ENCODE peak calls at places on chromosomes 3 and 15, in six cellular contexts. U is tibial nerve, I is upper lobe of right lung, S is IMR-90, V is sigmoid colon, M is Panc1. L is an unnamed sample. For H3K36me3 and H3K4me1, the result is how much of the 10 kb centered on the place peaks cover.

GRCh38 chr15:39804026-39804425 is 21.4 kb upstream of the FSIP1 start:
- DNase-seq in U (no peak), M (no peak), V (no peak), I (no peak), S (peak), L (no peak)

GRCh38 chr3:157417247-157417646 is 19.4 kb upstream of the PTX3 start:
- DNase-seq in S (no peak), I (no peak), V (no peak), M (no peak), U (no peak), L (no peak)

GRCh38 chr15:45126535-45127158 is 3.0 kb downstream of the DUOXA1 start:
- DNase-seq in V (no peak), S (peak), U (no peak), I (peak), M (no peak), L (no peak)

GRCh38 chr3:123808812-123809211 is 75.3 kb downstream of the MYLK start:
- DNase-seq in S (no peak), M (no peak), V (no peak), I (no peak), U (no peak), L (no peak)

GRCh38 chr3:88280326-88280725 is 130.6 kb downstream of the C3orf38 start:
- DNase-seq in M (no peak), U (no peak), V (no peak), I (no peak), S (no peak), L (no peak)

GRCh38 chr3:197368821-197369220 is 70.4 kb upstream of the DLG1 start:
- DNase-seq in I (no peak), U (no peak), V (peak), S (no peak), M (no peak), L (no peak)

GRCh38 chr3:30331519-30331918 is 274.9 kb upstream of the TGFBR2 start:
- DNase-seq in S (no peak), V (no peak), I (no peak), M (no peak), U (no peak), L (no peak)

GRCh38 chr15:73741401-73741836 is 11.7 kb downstream of the INSYN1 start:
- DNase-seq in S (no peak), M (no peak), U (no peak), V (no peak), I (no peak), L (no peak)

GRCh38 chr3:123100192-123100776 is 33.5 kb downstream of the PDIA5 start:
- DNase-seq in U (no peak), V (no peak), I (no peak), S (no peak), M (no peak), L (no peak)

DNA sequence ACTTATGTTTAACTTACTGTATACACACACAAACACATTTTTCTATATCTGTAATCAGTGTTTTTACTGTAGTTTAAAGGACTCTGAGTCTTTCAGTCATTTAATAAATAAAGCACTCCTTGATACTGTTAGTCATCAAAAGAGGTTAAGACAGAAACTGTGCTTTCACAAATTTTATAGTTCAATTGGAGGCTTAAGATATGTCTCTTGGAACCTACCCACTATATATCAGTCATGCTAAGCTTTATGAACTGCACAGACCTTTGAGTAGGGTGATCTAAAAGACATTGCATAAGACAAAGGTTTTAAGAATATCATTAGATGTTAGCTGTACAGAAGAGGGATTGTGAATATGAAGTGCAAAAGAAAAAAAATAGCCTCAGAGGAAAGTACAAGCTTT is 19.6 kb downstream of the CHMP2B start:
- DNase-seq in U (no peak), I (no peak), V (no peak), M (no peak), S (no peak), L (no peak)
- H3K36me3 ChIP-seq in U (under half), I (under half), V (under half), M (under half), S (under half), L (under half)

GRCh38 chr15:76239786-76240185 is 71.5 kb downstream of the ETFA start:
- DNase-seq in V (no peak), M (no peak), U (no peak), I (no peak), S (peak), L (no peak)

DNA sequence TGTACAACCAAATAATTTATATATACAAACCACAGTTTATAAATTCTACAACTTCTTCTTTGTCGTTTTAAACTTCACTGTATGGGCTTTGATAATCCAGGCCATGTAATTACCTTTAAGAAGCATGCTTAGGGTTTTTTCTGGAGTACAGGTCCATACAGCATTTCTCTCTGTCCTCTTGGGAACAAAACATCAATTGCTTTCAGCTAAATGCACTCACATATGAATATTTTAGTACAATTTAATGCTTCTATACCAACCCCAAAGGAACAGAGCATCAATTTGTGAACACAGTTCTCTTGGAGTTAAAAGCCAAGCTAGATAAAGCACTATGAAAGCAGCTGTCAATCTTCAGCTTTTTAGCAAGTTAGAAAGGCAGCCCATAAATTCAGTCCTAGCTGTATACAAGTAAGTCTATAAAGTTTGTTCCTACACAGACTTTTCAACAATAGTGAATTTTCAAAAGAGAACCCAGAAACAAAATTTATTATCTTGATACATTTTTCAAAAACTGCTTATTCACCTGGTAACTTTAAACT is 66.1 kb downstream of the ETFA start:
- DNase-seq in I (no peak), M (no peak), U (no peak), S (no peak), V (no peak), L (no peak)
- TF ChIP-seq CTCF in I (no peak), M (no peak), U (no peak), S (no peak), V (no peak), L (no peak)

GRCh38 chr3:48016336-48016973 is at the start of gene MAP4:
- DNase-seq in V (no peak), I (no peak), U (no peak), M (no peak), S (peak), L (no peak)
- H3K4me1 ChIP-seq in V (half or more), I (under half), U (under half), M (under half), S (under half), L (under half)

GRCh38 chr15:66486887-66487286 is 10.7 kb downstream of the SNAPC5 start:
- DNase-seq in V (no peak), S (no peak), I (no peak), M (no peak), U (no peak), L (no peak)

GRCh38 chr15:66488525-66488924 is 9.0 kb downstream of the SNAPC5 start:
- DNase-seq in M (no peak), I (no peak), S (no peak), U (no peak), V (no peak), L (no peak)

GRCh38 chr15:66489179-66489791 is 8.3 kb downstream of the SNAPC5 start:
- DNase-seq in S (no peak), M (no peak), U (no peak), I (no peak), V (no peak), L (no peak)

GRCh38 chr15:66494262-66494661 is 3.3 kb downstream of the SNAPC5 start:
- DNase-seq in V (no peak), I (no peak), M (no peak), S (no peak), U (no peak), L (no peak)

DNA sequence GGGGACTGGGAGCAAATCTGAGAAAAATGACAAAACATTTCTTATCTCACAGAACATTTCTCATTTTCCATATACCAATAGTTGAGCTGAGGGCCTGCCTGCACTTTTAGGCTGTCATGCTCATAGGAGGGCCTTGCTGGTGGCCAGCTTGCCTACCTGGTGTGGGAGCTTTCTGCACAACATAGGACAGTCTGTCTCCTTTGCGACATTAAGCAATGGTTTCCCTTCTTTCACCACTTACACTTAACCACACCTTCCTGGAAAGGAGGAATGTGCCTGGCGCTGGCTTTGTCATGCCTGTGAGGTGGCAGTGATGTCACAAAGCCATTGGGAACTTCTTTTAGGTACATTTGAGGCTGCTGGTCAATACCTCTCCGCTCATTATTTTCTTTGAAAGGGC is 5.7 kb downstream of the SNAPC5 start:
- DNase-seq in U (no peak), S (no peak), V (no peak), M (no peak), I (no peak), L (no peak)
- H3K36me3 ChIP-seq in U (under half), S (under half), V (under half), M (under half), I (half or more), L (under half)

GRCh38 chr3:149969110-149969944 is 1.4 kb downstream of the PFN2 start:
- DNase-seq in I (no peak), U (peak), S (peak), V (peak), M (no peak), L (no peak)
- TF ChIP-seq CTCF in I (peak), U (peak), S (peak), V (no peak), M (peak), L (no peak)

DNA sequence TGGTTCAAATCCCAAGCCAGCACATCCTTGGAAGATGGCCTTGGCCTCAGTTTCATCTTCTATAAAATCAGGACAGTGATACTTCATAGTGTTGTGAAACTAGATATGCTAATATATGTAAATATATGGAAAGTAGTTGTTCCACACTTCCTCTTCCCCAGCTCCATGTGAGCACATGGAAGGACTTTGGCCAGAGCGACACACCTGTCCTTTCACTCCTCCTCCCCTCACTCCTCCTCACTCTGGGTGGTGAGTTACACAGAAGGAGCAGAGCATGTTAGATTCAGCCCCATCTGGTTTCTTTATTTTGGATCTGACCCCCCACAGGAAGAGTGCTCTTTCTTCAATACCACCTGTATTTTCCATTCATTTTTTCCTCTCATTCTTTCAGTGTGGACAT is 65.2 kb downstream of the MTHFS start:
- DNase-seq in U (no peak), I (no peak), V (no peak), M (no peak), S (no peak), L (no peak)
- H3K4me1 ChIP-seq in U (under half), I (under half), V (under half), M (under half), S (under half), L (under half)

GRCh38 chr15:34243226-34243625 is 18.4 kb downstream of the EMC4 start:
- DNase-seq in I (no peak), V (no peak), U (no peak), S (peak), M (no peak), L (no peak)

GRCh38 chr15:34239151-34239761 is 14.4 kb downstream of the EMC4 start:
- DNase-seq in M (peak), S (peak), I (no peak), V (no peak), U (no peak), L (no peak)

GRCh38 chr15:34241376-34242350 is 16.8 kb downstream of the EMC4 start:
- DNase-seq in U (peak), V (no peak), S (peak), M (no peak), I (no peak), L (no peak)

GRCh38 chr15:34246276-34247010 is 21.6 kb downstream of the EMC4 start:
- DNase-seq in U (no peak), S (peak), I (no peak), V (no peak), M (no peak), L (no peak)

DNA sequence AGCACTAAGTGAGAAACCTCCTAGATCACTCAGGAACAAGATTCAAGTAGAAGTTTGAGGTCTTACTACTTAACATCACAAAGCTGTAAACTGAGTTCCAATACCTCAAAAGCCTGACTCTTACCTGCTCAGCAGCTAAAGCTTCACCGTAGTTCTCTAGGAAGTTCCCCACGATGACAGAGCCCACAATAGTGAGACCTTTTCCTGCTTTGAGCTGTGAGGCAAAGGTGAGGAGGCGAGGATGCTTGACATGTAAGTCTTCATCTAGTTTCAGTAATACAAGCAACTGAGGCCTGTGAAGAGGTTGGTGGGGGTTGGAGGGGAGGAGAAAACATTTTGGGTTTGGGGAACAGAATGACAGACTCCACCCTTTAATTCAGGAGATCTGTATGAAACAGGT is 15.7 kb downstream of the EMC4 start:
- DNase-seq in M (no peak), I (no peak), U (no peak), V (no peak), S (no peak), L (no peak)
- H3K36me3 ChIP-seq in M (under half), I (half or more), U (under half), V (under half), S (under half), L (half or more)